ENCODE peak calls at places on chromosomes 7 and 10, in four cellular contexts. One of them, this sample, is unnamed.

GRCh38 chr7:51636503-51636902 is 319.9 kb upstream of the COBL start:
- DNase-seq in SK-N-SH: no peak
- DNase-seq in GM12878: no peak
- DNase-seq in HepG2: no peak
- DNase-seq in this sample: no peak

GRCh38 chr7:7920481-7920880 is 48.1 kb upstream of the GLCCI1 start:
- DNase-seq in SK-N-SH: no peak
- DNase-seq in GM12878: peak; percentile 76
- DNase-seq in HepG2: no peak
- DNase-seq in this sample: no peak

GRCh38 chr10:132884691-132885271 is 57.6 kb downstream of the CFAP46 start:
- DNase-seq in SK-N-SH: no peak
- DNase-seq in GM12878: no peak
- DNase-seq in HepG2: no peak
- DNase-seq in this sample: no peak

GRCh38 chr10:75717126-75717916 is 285.9 kb downstream of the LRMDA start:
- DNase-seq in SK-N-SH: no peak
- DNase-seq in GM12878: no peak
- DNase-seq in HepG2: peak; percentile 20
- DNase-seq in this sample: no peak

GRCh38 chr10:103853428-103854264 is 1.7 kb downstream of the SH3PXD2A start:
- DNase-seq in SK-N-SH: no peak
- DNase-seq in GM12878: no peak
- DNase-seq in HepG2: peak; percentile 90
- DNase-seq in this sample: no peak

GRCh38 chr10:32953277-32953927 is 4.6 kb downstream of the ITGB1 start:
- DNase-seq in SK-N-SH: no peak
- DNase-seq in GM12878: no peak
- DNase-seq in HepG2: no peak
- DNase-seq in this sample: no peak

GRCh38 chr7:151813445-151813844 is 63.5 kb downstream of the PRKAG2 start:
- DNase-seq in SK-N-SH: no peak
- DNase-seq in GM12878: no peak
- DNase-seq in HepG2: no peak
- DNase-seq in this sample: no peak

GRCh38 chr7:64799-65430 is 127.5 kb upstream of the FAM20C start:
- DNase-seq in SK-N-SH: no peak
- DNase-seq in GM12878: no peak
- DNase-seq in HepG2: no peak
- DNase-seq in this sample: no peak

GRCh38 chr7:123624527-123625183 is 23.0 kb downstream of the ASB15 start:
- DNase-seq in SK-N-SH: peak; percentile 35
- DNase-seq in GM12878: peak; percentile 25
- DNase-seq in HepG2: peak; percentile 47
- DNase-seq in this sample: peak; percentile 48

GRCh38 chr7:120993575-120994191 is 5.2 kb downstream of the CPED1 start:
- DNase-seq in SK-N-SH: no peak
- DNase-seq in GM12878: no peak
- DNase-seq in HepG2: no peak
- DNase-seq in this sample: no peak

GRCh38 chr10:128121750-128122412 is 4.3 kb downstream of the MKI67 start:
- DNase-seq in SK-N-SH: no peak
- DNase-seq in GM12878: no peak
- DNase-seq in HepG2: no peak
- DNase-seq in this sample: no peak

GRCh38 chr7:150941983-150942590 is 36.0 kb downstream of the KCNH2 start:
- DNase-seq in SK-N-SH: peak; percentile 71
- DNase-seq in GM12878: no peak
- DNase-seq in HepG2: no peak
- DNase-seq in this sample: no peak

GRCh38 chr7:140723002-140723401 is 26.5 kb downstream of the NDUFB2 start:
- DNase-seq in SK-N-SH: no peak
- DNase-seq in GM12878: no peak
- DNase-seq in HepG2: no peak
- DNase-seq in this sample: no peak

GRCh38 chr7:2048006-2048405 is 184.7 kb downstream of the MAD1L1 start:
- DNase-seq in SK-N-SH: no peak
- DNase-seq in GM12878: no peak
- DNase-seq in HepG2: no peak
- DNase-seq in this sample: no peak

GRCh38 chr7:105806592-105807266 is 69.7 kb downstream of the ATXN7L1 start:
- DNase-seq in SK-N-SH: no peak
- DNase-seq in GM12878: peak; percentile 68
- DNase-seq in HepG2: no peak
- DNase-seq in this sample: peak; percentile 43

GRCh38 chr10:59991661-59992060 is 85.3 kb upstream of the CCDC6 start:
- DNase-seq in SK-N-SH: no peak
- DNase-seq in GM12878: no peak
- DNase-seq in HepG2: no peak
- DNase-seq in this sample: peak; percentile 13

GRCh38 chr10:67506083-67506756 is 189.8 kb downstream of the CTNNA3 start:
- DNase-seq in SK-N-SH: no peak
- DNase-seq in GM12878: no peak
- DNase-seq in HepG2: no peak
- DNase-seq in this sample: no peak

GRCh38 chr10:30557884-30558283 is 71.7 kb downstream of the LYZL2 start:
- DNase-seq in SK-N-SH: no peak
- DNase-seq in GM12878: no peak
- DNase-seq in HepG2: peak; percentile 82
- DNase-seq in this sample: peak; percentile 89

GRCh38 chr10:100510533-100511308 is 8.9 kb downstream of the SEC31B start:
- DNase-seq in SK-N-SH: no peak
- DNase-seq in GM12878: no peak
- DNase-seq in HepG2: no peak
- DNase-seq in this sample: no peak

GRCh38 chr7:5296627-5297226 is 14.0 kb downstream of the SLC29A4 start:
- DNase-seq in SK-N-SH: peak; percentile 93
- DNase-seq in GM12878: peak; percentile 1
- DNase-seq in HepG2: no peak
- DNase-seq in this sample: no peak

GRCh38 chr7:46507601-46508000 is 586.5 kb upstream of the IGFBP3 start:
- DNase-seq in SK-N-SH: no peak
- DNase-seq in GM12878: no peak
- DNase-seq in HepG2: no peak
- DNase-seq in this sample: no peak

GRCh38 chr10:77961668-77962067 is 35.1 kb upstream of the DLG5 start:
- DNase-seq in SK-N-SH: no peak
- DNase-seq in GM12878: no peak
- DNase-seq in HepG2: no peak
- DNase-seq in this sample: no peak

GRCh38 chr10:30736685-30737232 is 107.2 kb upstream of the LYZL2 start:
- DNase-seq in SK-N-SH: no peak
- DNase-seq in GM12878: peak; percentile 94
- DNase-seq in HepG2: no peak
- DNase-seq in this sample: peak; percentile 64

GRCh38 chr7:29229056-29229455 is 34.5 kb downstream of the CHN2 start:
- DNase-seq in SK-N-SH: no peak
- DNase-seq in GM12878: no peak
- DNase-seq in HepG2: no peak
- DNase-seq in this sample: no peak

GRCh38 chr7:73880755-73881328 is 19.9 kb downstream of the TMEM270 start:
- DNase-seq in SK-N-SH: peak; percentile 51
- DNase-seq in GM12878: no peak
- DNase-seq in HepG2: no peak
- DNase-seq in this sample: no peak

GRCh38 chr10:30027057-30028005 is 32.1 kb downstream of the JCAD start:
- DNase-seq in SK-N-SH: no peak
- DNase-seq in GM12878: peak; percentile 32
- DNase-seq in HepG2: no peak
- DNase-seq in this sample: no peak

GRCh38 chr7:30478349-30479228 is at the start of gene NOD1:
- DNase-seq in SK-N-SH: peak; percentile 96
- DNase-seq in GM12878: no peak
- DNase-seq in HepG2: peak; percentile 40
- DNase-seq in this sample: peak; percentile 78

GRCh38 chr7:45874408-45875131 is 1.7 kb upstream of the CCDC201 start:
- DNase-seq in SK-N-SH: no peak
- DNase-seq in GM12878: no peak
- DNase-seq in HepG2: peak; percentile 58
- DNase-seq in this sample: no peak

GRCh38 chr10:123229927-123230630 is 75.9 kb downstream of the BUB3 start:
- DNase-seq in SK-N-SH: no peak
- DNase-seq in GM12878: no peak
- DNase-seq in HepG2: no peak
- DNase-seq in this sample: no peak

GRCh38 chr7:156932006-156932405 is 17.5 kb upstream of the NOM1 start:
- DNase-seq in SK-N-SH: no peak
- DNase-seq in GM12878: no peak
- DNase-seq in HepG2: no peak
- DNase-seq in this sample: peak; percentile 58

GRCh38 chr7:69019437-69019836 is 578.8 kb upstream of the AUTS2 start:
- DNase-seq in SK-N-SH: no peak
- DNase-seq in GM12878: no peak
- DNase-seq in HepG2: no peak
- DNase-seq in this sample: no peak

GRCh38 chr10:3059974-3060373 is 7.4 kb upstream of the PFKP start:
- DNase-seq in SK-N-SH: no peak
- DNase-seq in GM12878: no peak
- DNase-seq in HepG2: no peak
- DNase-seq in this sample: no peak

GRCh38 chr7:24828871-24829661 is 71.8 kb upstream of the GSDME start:
- DNase-seq in SK-N-SH: no peak
- DNase-seq in GM12878: no peak
- DNase-seq in HepG2: no peak
- DNase-seq in this sample: no peak

GRCh38 chr7:107837145-107837512 is 34.1 kb upstream of the SLC26A3 start:
- DNase-seq in SK-N-SH: no peak
- DNase-seq in GM12878: no peak
- DNase-seq in HepG2: no peak
- DNase-seq in this sample: no peak

GRCh38 chr10:28082885-28083284 is 84.0 kb upstream of the ODAD2 start:
- DNase-seq in SK-N-SH: no peak
- DNase-seq in GM12878: no peak
- DNase-seq in HepG2: no peak
- DNase-seq in this sample: no peak

GRCh38 chr10:88467835-88468485 is 115.2 kb downstream of the RNLS start:
- DNase-seq in SK-N-SH: no peak
- DNase-seq in GM12878: no peak
- DNase-seq in HepG2: no peak
- DNase-seq in this sample: no peak

GRCh38 chr7:55411844-55412243 is 46.7 kb downstream of the LANCL2 start:
- DNase-seq in SK-N-SH: no peak
- DNase-seq in GM12878: no peak
- DNase-seq in HepG2: no peak
- DNase-seq in this sample: no peak

GRCh38 chr7:55420535-55420934 is 55.4 kb downstream of the LANCL2 start:
- DNase-seq in SK-N-SH: no peak
- DNase-seq in GM12878: no peak
- DNase-seq in HepG2: peak; percentile 53
- DNase-seq in this sample: no peak

GRCh38 chr7:55413442-55413841 is 48.3 kb downstream of the LANCL2 start:
- DNase-seq in SK-N-SH: no peak
- DNase-seq in GM12878: no peak
- DNase-seq in HepG2: no peak
- DNase-seq in this sample: no peak

GRCh38 chr7:55410641-55411239 is 45.6 kb downstream of the LANCL2 start:
- DNase-seq in SK-N-SH: no peak
- DNase-seq in GM12878: no peak
- DNase-seq in HepG2: no peak
- DNase-seq in this sample: no peak

GRCh38 chr7:55415173-55415778 is 50.1 kb downstream of the LANCL2 start:
- DNase-seq in SK-N-SH: peak; percentile 88
- DNase-seq in GM12878: peak; percentile 25
- DNase-seq in HepG2: peak; percentile 62
- DNase-seq in this sample: peak; percentile 75
- TF ChIP-seq PBX3 in SK-N-SH: no peak
- TF ChIP-seq PBX3 in GM12878: no peak
- TF ChIP-seq PBX3 in HepG2: no peak
- TF ChIP-seq PBX3 in this sample: no peak

GRCh38 chr10:11602919-11603523 is 8.4 kb downstream of the USP6NL start:
- DNase-seq in SK-N-SH: no peak
- DNase-seq in GM12878: peak; percentile 67
- DNase-seq in HepG2: peak; percentile 91
- DNase-seq in this sample: peak; percentile 54
- TF ChIP-seq PBX3 in SK-N-SH: no peak
- TF ChIP-seq PBX3 in GM12878: no peak
- TF ChIP-seq PBX3 in HepG2: no peak
- TF ChIP-seq PBX3 in this sample: no peak

DNA sequence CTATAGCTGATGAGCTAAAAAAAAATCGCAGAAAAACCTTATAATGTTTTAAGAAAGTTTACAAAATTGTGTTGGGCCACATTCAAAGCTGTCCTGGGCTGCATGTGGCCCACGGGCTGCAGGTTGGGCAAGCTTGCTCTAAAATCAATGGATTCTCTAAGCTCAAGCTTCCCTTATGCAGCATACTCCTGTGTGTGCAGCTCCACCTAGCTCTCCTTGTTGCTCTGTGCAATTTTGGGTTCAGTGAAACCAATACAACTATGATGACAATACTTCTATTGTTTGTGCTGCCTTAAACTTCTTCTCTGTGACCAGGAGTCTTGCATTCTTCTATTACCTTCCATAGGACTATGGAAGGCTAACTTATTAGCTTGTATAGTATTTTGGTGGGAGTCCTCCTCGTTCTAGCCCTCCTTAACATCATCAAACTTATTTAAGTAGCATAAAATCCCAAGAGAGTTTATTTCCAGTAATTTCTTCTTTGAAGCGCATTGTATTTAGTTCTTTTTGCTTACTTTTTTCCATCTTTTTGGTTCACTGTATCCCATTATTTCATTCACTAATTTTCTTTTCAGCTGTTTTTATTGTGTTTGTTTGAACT is 170.9 kb upstream of the SMIM30 start:
- DNase-seq in SK-N-SH: peak; percentile 42
- DNase-seq in GM12878: no peak
- DNase-seq in HepG2: peak; percentile 36
- DNase-seq in this sample: peak; percentile 35
- TF ChIP-seq PBX3 in SK-N-SH: no peak
- TF ChIP-seq PBX3 in GM12878: no peak
- TF ChIP-seq PBX3 in HepG2: no peak
- TF ChIP-seq PBX3 in this sample: no peak

DNA sequence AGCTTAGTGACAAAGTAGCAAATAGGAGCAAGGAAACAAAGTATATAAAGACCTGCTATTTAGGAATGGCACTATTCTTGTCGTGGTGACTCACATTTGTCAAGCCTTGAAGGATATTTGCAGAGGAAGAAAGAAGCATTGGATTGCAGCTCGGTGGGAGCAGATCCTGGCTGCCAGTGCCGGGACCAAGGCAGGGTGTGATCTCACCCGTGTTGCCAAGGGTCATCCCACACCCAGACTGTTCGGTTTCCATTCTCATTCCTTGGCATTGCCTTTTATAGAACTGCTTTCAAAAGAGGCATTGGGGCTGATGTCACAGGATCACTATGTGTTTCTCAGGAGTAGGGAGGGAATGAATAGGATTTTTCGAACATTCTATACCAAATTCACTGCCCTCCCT is 176.2 kb downstream of the GALNT17 start:
- DNase-seq in SK-N-SH: no peak
- DNase-seq in GM12878: no peak
- DNase-seq in HepG2: no peak
- DNase-seq in this sample: no peak
- TF ChIP-seq PBX3 in SK-N-SH: no peak
- TF ChIP-seq PBX3 in GM12878: no peak
- TF ChIP-seq PBX3 in HepG2: no peak
- TF ChIP-seq PBX3 in this sample: no peak